ENCODE peak calls at places on chromosomes 7 and 10, in ten cellular contexts. B is lower lobe of right lung, S is hepatocyte, X is GM23248, J is A549, A is small intestine, Z is colonic mucosa, U is tibial nerve, E is vagina, T is right cardiac atrium. C is an unnamed sample. For H3K4me1 and H3K9me3, the result is how much of the 10 kb centered on the place peaks cover.

GRCh38 chr10:4982764-4983226 is 19.6 kb downstream of the AKR1C1 start:
- DNase-seq in A (peak), T (peak), B (peak), J (peak), S (peak), X (peak), E (no peak), Z (no peak), U (no peak), C (no peak)

GRCh38 chr7:155885162-155886160 is 73.2 kb upstream of the SHH start:
- DNase-seq in S (peak), X (peak), E (no peak), T (peak), U (no peak), Z (no peak), B (no peak), A (peak), J (peak), C (no peak)

GRCh38 chr7:27134392-27134791 is 3.8 kb upstream of the HOXA4 start:
- DNase-seq in E (no peak), Z (peak), X (peak), B (no peak), J (no peak), S (no peak), U (no peak), A (no peak), T (no peak), C (no peak)

GRCh38 chr10:11345224-11346054 is 266.0 kb downstream of the USP6NL start:
- DNase-seq in X (peak), E (no peak), A (peak), T (no peak), S (peak), B (peak), U (no peak), J (peak), Z (peak), C (no peak)

GRCh38 chr7:159195926-159196325 is 51.3 kb upstream of the VIPR2 start:
- DNase-seq in S (no peak), J (no peak), Z (no peak), X (no peak), E (no peak), U (no peak), B (no peak), A (peak), T (no peak), C (no peak)

GRCh38 chr10:120460191-120460590 is 3.2 kb downstream of the PLPP4 start:
- DNase-seq in E (peak), J (no peak), T (no peak), S (no peak), B (no peak), X (peak), U (no peak), A (no peak), Z (no peak), C (no peak)

GRCh38 chr10:118564652-118565051 is 30.8 kb downstream of the PRLHR start:
- DNase-seq in Z (no peak), X (peak), S (no peak), E (peak), U (no peak), B (no peak), A (no peak), T (no peak), J (peak), C (peak)

GRCh38 chr7:47149208-47149864 is 432.6 kb downstream of the TNS3 start:
- DNase-seq in A (no peak), X (no peak), T (no peak), S (no peak), Z (no peak), E (no peak), J (no peak), U (no peak), B (no peak), C (no peak)

GRCh38 chr7:50793115-50793946 is 10.6 kb upstream of the GRB10 start:
- DNase-seq in A (peak), T (peak), E (no peak), J (peak), B (peak), S (peak), X (peak), Z (peak), U (peak), C (peak)

GRCh38 chr7:111083423-111083822 is 7.5 kb upstream of the LRRN3 start:
- DNase-seq in U (no peak), X (peak), B (no peak), J (no peak), T (no peak), E (no peak), S (no peak), A (peak), Z (no peak), C (no peak)

GRCh38 chr10:60388709-60389241 is 900 bp downstream of the ANK3 start:
- DNase-seq in S (no peak), X (no peak), Z (no peak), A (no peak), E (no peak), U (no peak), T (no peak), J (no peak), B (no peak), C (no peak)

GRCh38 chr10:67839957-67840356 is 2.0 kb upstream of the DNAJC12 start:
- DNase-seq in B (no peak), T (no peak), Z (no peak), U (no peak), X (peak), J (peak), S (no peak), E (no peak), A (no peak), C (no peak)

GRCh38 chr10:84341983-84342382 is 13.6 kb downstream of the CCSER2 start:
- DNase-seq in U (no peak), Z (no peak), S (no peak), B (no peak), A (peak), T (no peak), E (no peak), X (no peak), J (no peak), C (no peak)

GRCh38 chr10:31129261-31129660 is 97.6 kb upstream of the ZNF438 start:
- DNase-seq in J (peak), Z (peak), A (no peak), S (peak), E (peak), B (no peak), U (no peak), X (peak), T (peak), C (no peak)

GRCh38 chr7:28203498-28204240 is 23.1 kb upstream of the JAZF1 start:
- DNase-seq in J (no peak), A (no peak), E (no peak), T (no peak), Z (no peak), B (no peak), S (no peak), X (peak), U (no peak), C (no peak)

GRCh38 chr10:24480447-24480846 is 243.2 kb downstream of the ARHGAP21 start:
- DNase-seq in E (no peak), A (no peak), U (no peak), J (no peak), B (no peak), X (no peak), T (no peak), S (no peak), Z (no peak), C (no peak)

GRCh38 chr10:124252097-124252715 is 158.8 kb upstream of the CHST15 start:
- DNase-seq in U (no peak), T (no peak), E (no peak), X (no peak), A (no peak), Z (no peak), S (no peak), J (no peak), B (no peak), C (no peak)

GRCh38 chr7:47351233-47352154 is 230.4 kb downstream of the TNS3 start:
- DNase-seq in A (no peak), T (no peak), Z (no peak), U (no peak), E (no peak), J (no peak), B (no peak), S (no peak), X (no peak), C (no peak)

GRCh38 chr10:1136268-1136667 is 80.1 kb downstream of the WDR37 start:
- DNase-seq in T (no peak), X (no peak), U (no peak), Z (no peak), J (no peak), S (no peak), E (no peak), B (no peak), A (no peak), C (no peak)

GRCh38 chr7:128108129-128108528 is 76.9 kb upstream of the LRRC4 start:
- DNase-seq in U (no peak), X (no peak), Z (no peak), E (no peak), T (no peak), S (no peak), B (no peak), A (no peak), J (no peak), C (no peak)

GRCh38 chr10:132360766-132361447 is 28.9 kb downstream of the LRRC27 start:
- DNase-seq in Z (peak), E (no peak), B (no peak), J (peak), X (peak), U (no peak), S (no peak), A (peak), T (peak), C (no peak)

GRCh38 chr7:55296070-55296469 is 69.1 kb upstream of the LANCL2 start:
- DNase-seq in Z (no peak), A (peak), U (no peak), T (no peak), J (no peak), E (no peak), S (no peak), X (no peak), B (no peak), C (no peak)

GRCh38 chr10:114172241-114172640 is 1.8 kb downstream of the CCDC186 start:
- DNase-seq in S (peak), B (no peak), X (peak), E (no peak), Z (no peak), J (no peak), T (no peak), A (peak), U (no peak), C (no peak)

GRCh38 chr10:80739963-80740715 is 202.4 kb downstream of the SH2D4B start:
- DNase-seq in Z (no peak), S (no peak), A (no peak), E (no peak), B (no peak), X (no peak), U (no peak), J (no peak), T (no peak), C (no peak)

GRCh38 chr10:72243822-72244437 is 27.9 kb upstream of the ASCC1 start:
- DNase-seq in T (peak), B (peak), A (peak), Z (peak), X (peak), S (peak), J (peak), U (peak), E (peak), C (no peak)

GRCh38 chr10:74683067-74683466 is 143.3 kb upstream of the KAT6B start:
- DNase-seq in U (no peak), B (no peak), T (no peak), S (no peak), E (no peak), Z (no peak), J (no peak), X (no peak), A (no peak), C (no peak)

GRCh38 chr10:6678211-6678803 is 98.2 kb upstream of the PRKCQ start:
- DNase-seq in B (no peak), T (peak), E (no peak), Z (peak), S (peak), X (peak), A (peak), U (no peak), J (peak), C (peak)

GRCh38 chr10:92242910-92243671 is 47.8 kb downstream of the CPEB3 start:
- DNase-seq in T (peak), S (peak), X (peak), B (peak), E (no peak), A (peak), U (no peak), Z (peak), J (peak), C (peak)

GRCh38 chr10:28374036-28374435 is 71.2 kb upstream of the MPP7 start:
- DNase-seq in Z (no peak), U (no peak), E (no peak), X (no peak), T (no peak), J (no peak), S (no peak), A (no peak), B (no peak), C (no peak)

GRCh38 chr10:2925631-2926030 is 141.7 kb upstream of the PFKP start:
- DNase-seq in E (no peak), Z (peak), U (peak), T (peak), X (no peak), J (no peak), A (peak), B (peak), S (no peak), C (no peak)
- H3K4me1 ChIP-seq in E (under half), Z (under half), U (under half), T (under half), X (under half), J (under half), A (under half), B (under half), S (under half), C (under half)

GRCh38 chr7:108413782-108414492 is 42.3 kb downstream of the NRCAM start:
- DNase-seq in J (peak), U (no peak), B (no peak), T (no peak), X (peak), S (no peak), Z (no peak), E (no peak), A (no peak), C (no peak)
- H3K4me3 ChIP-seq in J (no peak), U (no peak), B (no peak), T (no peak), X (no peak), S (no peak), Z (no peak), E (no peak), A (no peak), C (no peak)

DNA sequence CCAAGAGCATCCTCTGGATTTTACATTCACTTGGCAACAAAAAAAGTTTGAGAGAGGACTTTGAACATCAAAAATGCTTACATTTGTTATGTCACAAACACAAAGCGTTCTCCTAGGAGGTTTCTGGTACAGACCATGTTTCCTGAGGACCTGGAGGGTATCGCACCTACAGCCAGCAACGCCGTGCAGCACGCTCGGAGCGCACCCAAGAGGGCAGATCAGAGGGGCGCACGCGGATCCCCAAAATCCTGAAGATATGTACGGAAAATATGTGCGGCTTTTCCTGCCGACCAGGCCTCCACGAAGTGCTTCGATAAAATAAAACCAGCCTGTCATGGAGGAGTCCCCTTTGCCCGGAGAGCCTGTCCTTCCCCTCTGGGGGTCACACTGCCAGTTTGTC is 454.9 kb downstream of the DNAJB6 start:
- DNase-seq in S (no peak), E (no peak), J (no peak), Z (no peak), U (no peak), T (no peak), B (no peak), X (no peak), A (no peak), C (no peak)
- H3K9me3 ChIP-seq in S (under half), E (under half), J (under half), Z (under half), U (under half), T (under half), B (under half), X (under half), A (under half), C (under half)

GRCh38 chr7:100873599-100874299 is 1.2 kb upstream of the SRRT start:
- DNase-seq in B (no peak), T (no peak), Z (no peak), U (no peak), X (no peak), E (no peak), S (no peak), A (no peak), J (no peak), C (no peak)

GRCh38 chr7:100875356-100875751 is 451 bp downstream of the SRRT start:
- DNase-seq in E (no peak), B (no peak), U (no peak), X (peak), A (peak), T (no peak), Z (no peak), J (no peak), S (peak), C (peak)

GRCh38 chr7:100878013-100878412 is 3.1 kb downstream of the SRRT start:
- DNase-seq in T (no peak), A (no peak), S (no peak), X (no peak), E (no peak), U (no peak), Z (no peak), J (no peak), B (no peak), C (no peak)

GRCh38 chr7:100874577-100875355 is at the start of gene SRRT:
- DNase-seq in E (peak), X (peak), J (peak), S (peak), T (peak), Z (peak), B (peak), U (peak), A (peak), C (peak)

DNA sequence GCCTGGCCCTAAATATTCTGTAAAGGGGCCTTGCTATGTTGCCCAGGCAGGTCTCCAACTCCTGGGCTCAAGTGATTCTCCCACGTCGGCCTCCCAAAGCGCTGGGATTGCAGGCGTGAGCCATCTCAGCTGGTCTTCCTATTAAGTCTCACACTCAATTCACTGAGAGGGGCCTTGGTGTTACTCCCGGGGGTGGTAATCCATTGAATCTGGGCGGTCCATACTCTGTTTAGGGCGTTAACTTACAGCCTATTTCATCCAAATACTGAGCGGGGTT is 665 bp upstream of the SRRT start:
- DNase-seq in X (no peak), J (no peak), E (no peak), Z (no peak), U (no peak), A (no peak), S (no peak), B (no peak), T (no peak), C (no peak)
- H3K4me1 ChIP-seq in X (under half), J (under half), E (under half), Z (under half), U (half or more), A (under half), S (under half), B (under half), T (under half), C (under half)

DNA sequence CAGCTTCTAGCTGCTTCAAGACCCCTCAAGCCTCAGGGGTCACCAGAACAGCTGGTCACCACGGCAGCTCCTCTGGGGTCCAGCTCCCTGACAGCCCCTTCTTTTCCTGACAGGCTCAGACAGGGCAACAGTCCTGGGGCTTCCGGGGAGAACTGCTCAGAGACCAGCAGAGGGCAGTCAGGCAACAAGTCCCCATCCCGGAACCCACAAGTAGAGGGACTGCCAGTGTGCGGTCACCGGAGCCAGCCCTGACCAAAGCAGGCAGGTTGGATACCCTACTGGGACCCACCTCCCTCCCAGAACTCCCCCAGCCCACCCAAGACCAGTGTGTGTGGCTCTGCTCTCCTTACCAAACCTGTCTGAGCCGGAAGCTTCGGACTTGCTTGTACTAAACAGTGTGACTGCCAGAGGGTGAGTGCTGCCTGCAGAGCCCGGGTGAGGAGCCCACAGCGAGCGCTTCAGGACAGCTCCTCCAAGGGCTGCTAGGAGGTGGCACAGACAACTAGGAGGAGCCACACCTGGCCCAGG is 40.3 kb downstream of the YKT6 start:
- DNase-seq in B (peak), X (peak), T (peak), U (peak), Z (peak), A (peak), J (peak), S (peak), E (no peak), C (peak)
- H3K4me3 ChIP-seq in B (no peak), X (peak), T (no peak), U (no peak), Z (no peak), A (no peak), J (no peak), S (no peak), E (no peak), C (no peak)

DNA sequence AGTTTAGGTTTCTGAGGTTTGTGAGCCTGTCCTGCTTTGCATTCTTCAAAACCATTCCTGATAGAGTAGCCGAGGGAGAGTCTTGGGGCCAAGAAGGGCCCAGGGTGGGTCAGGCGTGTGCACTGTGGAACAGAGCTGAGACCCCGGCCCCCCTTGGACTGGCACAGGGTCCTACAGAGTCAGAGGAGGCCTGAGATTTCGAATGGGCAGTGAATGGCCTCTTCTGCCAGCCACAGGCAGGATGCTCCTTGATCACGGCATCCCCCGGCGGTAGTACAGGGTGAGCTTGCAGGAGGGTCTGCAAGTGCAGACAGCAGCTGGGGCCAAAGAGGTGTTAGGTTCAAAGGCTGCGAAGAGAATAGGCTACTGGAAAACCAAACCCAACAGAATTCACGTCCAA is 4.6 kb downstream of the TRIM56 start:
- DNase-seq in X (no peak), U (no peak), Z (no peak), T (no peak), J (no peak), B (no peak), E (no peak), S (no peak), A (no peak), C (no peak)
- H3K9me3 ChIP-seq in X (under half), U (under half), Z (under half), T (under half), J (under half), B (under half), E (under half), S (under half), A (under half), C (under half)

GRCh38 chr10:99929360-99929759 is 80.4 kb downstream of the DNMBP start:
- DNase-seq in X (no peak), U (no peak), S (no peak), A (peak), J (no peak), E (no peak), Z (no peak), B (no peak), T (no peak), C (no peak)
- H3K4me1 ChIP-seq in X (under half), U (half or more), S (under half), A (under half), J (half or more), E (half or more), Z (under half), B (half or more), T (under half), C (under half)

DNA sequence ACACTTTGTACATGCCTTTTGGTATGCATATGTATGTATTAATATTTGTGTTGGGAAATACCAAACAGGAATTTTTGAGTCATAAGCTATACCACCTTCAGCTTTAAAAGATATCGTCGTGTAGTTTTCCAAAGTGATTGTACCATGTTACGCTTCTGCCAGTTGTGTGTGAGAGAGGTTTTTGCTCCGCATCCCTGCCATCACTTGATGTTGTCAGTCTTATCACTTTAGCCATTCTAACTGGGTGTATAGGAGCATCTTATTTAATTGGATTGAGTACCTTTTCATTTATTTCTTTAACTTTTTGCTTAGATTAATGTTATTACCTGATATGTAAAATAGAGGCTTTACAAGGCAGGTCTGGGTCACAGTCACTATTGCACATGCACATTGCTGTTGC is 3.4 kb downstream of the KLHL7 start:
- DNase-seq in J (no peak), A (no peak), U (no peak), T (no peak), B (no peak), Z (no peak), E (no peak), S (no peak), X (no peak), C (no peak)
- H3K4me3 ChIP-seq in J (no peak), A (no peak), U (no peak), T (no peak), B (no peak), Z (no peak), E (no peak), S (no peak), X (no peak), C (no peak)

C was measured in Caco-2.